ENCODE peak calls at places on chromosomes 3 and 15, in six cellular contexts. K is H9, X is H1, L is IMR-90, U is GM23248, C is PC-3. Y is an unnamed sample. For H3K27me3, the result is how much of the 10 kb centered on the place peaks cover.

GRCh38 chr15:96331141-96331941 is 841 bp downstream of the NR2F2 start:
- DNase-seq in C (peak), U (peak), X (peak), L (no peak), K (peak), Y (no peak)

GRCh38 chr3:70264122-70264780 is 48.2 kb downstream of the MDFIC2 start:
- DNase-seq in C (peak), U (peak), K (no peak), L (peak), X (no peak), Y (no peak)

GRCh38 chr3:190009621-190010020 is 111.1 kb downstream of the P3H2 start:
- DNase-seq in K (no peak), C (no peak), L (no peak), X (no peak), U (no peak), Y (no peak)

GRCh38 chr3:176521531-176522175 is 675.6 kb downstream of the TBL1XR1 start:
- DNase-seq in K (no peak), X (no peak), L (peak), C (no peak), U (peak), Y (no peak)

GRCh38 chr15:92693922-92694331 is 38.4 kb upstream of the FAM174B start:
- DNase-seq in L (peak), X (peak), C (peak), K (peak), U (peak), Y (no peak)

GRCh38 chr3:194265996-194266657 is 85.0 kb downstream of the CPN2 start:
- DNase-seq in X (peak), U (no peak), L (no peak), C (no peak), K (peak), Y (no peak)

GRCh38 chr3:133169669-133170068 is 131.5 kb downstream of the TMEM108 start:
- DNase-seq in C (no peak), K (no peak), X (no peak), U (no peak), L (no peak), Y (no peak)

GRCh38 chr3:183210341-183210740 is 42.7 kb upstream of the B3GNT5 start:
- DNase-seq in X (no peak), L (no peak), U (no peak), K (no peak), C (peak), Y (no peak)

GRCh38 chr3:81891056-81891455 is 129.6 kb upstream of the GBE1 start:
- DNase-seq in L (no peak), C (no peak), K (no peak), X (no peak), U (no peak), Y (no peak)

GRCh38 chr3:177468816-177469590 is 271.7 kb upstream of the TBL1XR1 start:
- DNase-seq in U (peak), L (peak), C (peak), X (no peak), K (no peak), Y (no peak)

GRCh38 chr15:98431171-98431570 is 217.2 kb upstream of the IGF1R start:
- DNase-seq in C (no peak), K (no peak), L (no peak), X (no peak), U (no peak), Y (no peak)

GRCh38 chr15:44712108-44713005 is 1.0 kb downstream of the B2M start:
- DNase-seq in C (peak), U (peak), K (no peak), L (peak), X (no peak), Y (no peak)

GRCh38 chr3:195236801-195237570 is 34.0 kb downstream of the XXYLT1 start:
- DNase-seq in L (no peak), U (no peak), X (no peak), K (no peak), C (no peak), Y (no peak)

GRCh38 chr15:66036859-66037258 is 167.6 kb downstream of the RAB11A start:
- DNase-seq in X (no peak), C (no peak), U (no peak), K (no peak), L (no peak), Y (no peak)
- H3K27me3 ChIP-seq in X (under half), C (under half), U (half or more), K (under half), L (half or more), Y (under half)

GRCh38 chr3:44292947-44293346 is 45.6 kb upstream of the TCAIM start:
- DNase-seq in U (no peak), X (no peak), C (no peak), K (no peak), L (no peak), Y (no peak)
- H3K27ac ChIP-seq in U (no peak), X (no peak), C (no peak), K (no peak), L (no peak), Y (no peak)

GRCh38 chr3:4994144-4994730 is 15.0 kb downstream of the BHLHE40 start:
- DNase-seq in K (no peak), X (no peak), U (peak), L (peak), C (peak), Y (no peak)

GRCh38 chr3:4995500-4996053 is 16.3 kb downstream of the BHLHE40 start:
- DNase-seq in U (peak), L (peak), C (peak), X (peak), K (no peak), Y (no peak)

GRCh38 chr3:4993276-4994143 is 14.3 kb downstream of the BHLHE40 start:
- DNase-seq in L (no peak), U (peak), K (no peak), C (no peak), X (no peak), Y (no peak)

GRCh38 chr3:4996223-4996765 is 17.1 kb downstream of the BHLHE40 start:
- DNase-seq in C (no peak), U (no peak), X (peak), K (no peak), L (no peak), Y (no peak)

DNA sequence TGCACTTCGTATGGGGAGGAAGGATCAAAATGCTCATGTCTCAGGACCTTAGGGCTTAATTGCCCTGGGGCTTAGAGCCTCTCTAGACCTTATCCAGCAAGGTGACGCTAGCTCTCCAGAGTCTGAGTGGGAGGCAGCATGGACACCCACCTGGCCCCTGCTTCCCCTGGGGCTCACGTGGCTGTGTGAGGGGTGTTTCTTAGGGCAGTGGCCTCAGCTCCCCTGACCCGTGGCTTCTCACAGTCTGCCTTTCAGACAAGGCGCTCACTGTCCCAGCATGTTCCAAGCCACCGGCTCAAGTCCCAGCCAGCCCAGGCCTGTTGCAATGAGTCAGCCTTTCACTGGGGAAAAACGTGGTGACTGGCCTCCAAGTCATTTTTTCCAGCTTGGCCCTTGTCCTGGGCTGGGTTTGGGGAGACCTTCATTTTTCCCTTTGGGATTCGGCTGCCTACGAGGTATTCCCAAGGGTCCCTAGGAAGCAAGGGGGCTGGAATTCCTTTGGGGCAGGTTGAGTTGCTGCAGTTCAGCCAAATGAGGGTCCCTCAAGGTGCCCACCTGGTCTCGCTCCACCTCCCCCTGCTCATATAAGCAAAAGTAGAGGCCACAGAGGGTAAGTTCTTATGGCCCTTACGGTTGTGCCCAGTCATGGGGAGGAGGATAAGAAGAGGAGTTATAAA is 15.7 kb downstream of the BHLHE40 start:
- DNase-seq in U (peak), C (peak), L (peak), X (no peak), K (no peak), Y (no peak)
- H3K9ac ChIP-seq in U (peak), C (peak), L (peak), X (no peak), K (no peak), Y (peak)

DNA sequence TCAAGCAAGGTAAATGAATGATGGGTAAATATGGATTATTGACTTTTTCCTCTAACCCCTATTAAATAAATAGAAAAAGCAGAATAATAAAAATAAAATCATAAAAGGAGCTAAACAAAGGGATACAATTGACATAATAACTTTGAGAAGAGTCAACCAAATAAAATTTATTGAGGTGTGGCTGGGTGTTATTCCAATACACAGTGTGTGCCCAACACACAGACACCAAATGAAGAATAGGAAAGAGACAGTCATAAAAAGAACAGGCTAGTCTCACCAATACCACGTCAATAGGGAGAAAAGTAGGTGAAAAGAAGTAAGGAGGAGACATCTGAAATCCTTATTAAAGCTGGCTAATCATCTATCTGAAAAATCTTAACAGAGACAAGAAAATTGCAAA is 127.1 kb downstream of the ZBBX start:
- DNase-seq in K (no peak), C (no peak), L (no peak), X (no peak), U (no peak), Y (no peak)
- H3K27me3 ChIP-seq in K (under half), C (under half), L (under half), X (under half), U (under half), Y (under half)

GRCh38 chr15:41932101-41932500 is 38.2 kb upstream of the SPTBN5 start:
- DNase-seq in X (no peak), C (no peak), L (no peak), K (no peak), U (no peak), Y (no peak)

GRCh38 chr15:41930867-41931222 is 37.0 kb upstream of the SPTBN5 start:
- DNase-seq in C (no peak), L (no peak), K (no peak), U (no peak), X (no peak), Y (no peak)

GRCh38 chr15:41928637-41929620 is 35.1 kb upstream of the SPTBN5 start:
- DNase-seq in C (peak), X (no peak), K (no peak), L (no peak), U (no peak), Y (no peak)

GRCh38 chr15:41932511-41932910 is 38.7 kb upstream of the SPTBN5 start:
- DNase-seq in K (peak), C (no peak), X (no peak), U (no peak), L (no peak), Y (no peak)

GRCh38 chr15:41930221-41930866 is 36.5 kb upstream of the SPTBN5 start:
- DNase-seq in L (peak), K (no peak), X (no peak), U (peak), C (peak), Y (no peak)
- H3K27ac ChIP-seq in L (peak), K (no peak), X (no peak), U (peak), C (peak), Y (peak)

GRCh38 chr15:67091073-67091965 is 25.9 kb downstream of the SMAD3 start:
- DNase-seq in X (no peak), C (peak), U (peak), K (no peak), L (peak), Y (peak)

GRCh38 chr15:67092726-67093125 is 27.3 kb downstream of the SMAD3 start:
- DNase-seq in C (no peak), L (no peak), K (no peak), U (no peak), X (no peak), Y (no peak)

GRCh38 chr15:67091966-67092677 is 26.7 kb downstream of the SMAD3 start:
- DNase-seq in U (no peak), X (no peak), L (no peak), C (no peak), K (no peak), Y (no peak)

GRCh38 chr15:67089218-67090193 is 24.1 kb downstream of the SMAD3 start:
- DNase-seq in C (peak), L (peak), U (peak), K (no peak), X (no peak), Y (no peak)

DNA sequence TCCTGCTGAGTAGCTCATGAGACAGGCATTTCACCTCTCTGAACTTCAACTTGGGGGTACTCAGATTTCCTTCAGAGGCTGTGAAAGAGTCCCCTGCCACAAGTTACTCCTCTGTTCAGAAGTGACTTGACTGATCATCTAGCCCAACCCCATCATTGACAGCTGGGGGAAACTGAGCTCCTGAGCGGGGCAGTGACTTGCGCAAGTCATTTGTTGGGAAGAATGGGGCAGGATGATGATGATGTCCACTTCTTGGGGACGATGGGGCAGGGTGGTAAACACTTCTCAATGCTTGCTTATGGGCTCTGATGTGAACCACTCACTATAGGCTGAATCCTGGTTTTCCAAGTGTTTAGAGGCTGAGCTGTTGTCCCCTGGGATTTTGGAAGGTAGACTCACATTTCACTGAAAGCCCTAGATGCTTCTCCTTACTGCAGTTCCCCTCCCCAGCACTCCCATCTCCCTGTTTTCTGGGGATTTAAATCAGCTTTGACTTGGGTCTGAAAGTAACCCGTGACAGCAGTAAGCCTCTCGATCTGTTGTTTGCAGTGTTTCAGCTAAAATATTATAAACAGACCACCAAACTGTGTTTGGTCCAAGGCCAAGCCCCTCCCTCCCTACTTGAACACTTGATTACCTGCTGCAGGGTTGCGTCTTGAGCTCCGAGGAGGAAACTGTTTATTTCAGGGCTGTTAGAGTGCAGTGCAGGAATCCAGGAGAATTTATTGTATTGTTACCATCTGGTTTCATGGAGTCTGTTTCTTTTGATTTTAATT is 25.1 kb downstream of the SMAD3 start:
- DNase-seq in L (no peak), C (no peak), U (peak), K (no peak), X (no peak), Y (no peak)
- H3K9ac ChIP-seq in L (peak), C (peak), U (no peak), K (no peak), X (no peak), Y (peak)